ENCODE peak calls at places on chromosomes 4 and X, in ten cellular contexts. One of them, this sample, is unnamed. For H3K4me1, the result is how much of the 10 kb centered on the place peaks cover.

GRCh38 chr4:4521767-4522166 is 20.1 kb downstream of the STX18 start:
- DNase-seq in pancreas: no peak
- DNase-seq in endodermal cell: no peak
- DNase-seq in sigmoid colon: no peak
- DNase-seq in transverse colon: no peak
- DNase-seq in Peyer's patch: no peak
- DNase-seq in left ventricle myocardium inferior: no peak
- DNase-seq in CD8-positive, alpha-beta T cell: no peak
- DNase-seq in right atrium auricular region: no peak
- DNase-seq in vagina: no peak
- DNase-seq in this sample: no peak

GRCh38 chrX:45794995-45795337 is 594.3 kb upstream of the DIPK2B start:
- DNase-seq in pancreas: no peak
- DNase-seq in endodermal cell: no peak
- DNase-seq in sigmoid colon: no peak
- DNase-seq in transverse colon: no peak
- DNase-seq in Peyer's patch: no peak
- DNase-seq in left ventricle myocardium inferior: no peak
- DNase-seq in CD8-positive, alpha-beta T cell: no peak
- DNase-seq in right atrium auricular region: no peak
- DNase-seq in vagina: no peak
- DNase-seq in this sample: no peak

GRCh38 chr4:161178310-161178709 is 985.5 kb downstream of the FSTL5 start:
- DNase-seq in pancreas: no peak
- DNase-seq in endodermal cell: no peak
- DNase-seq in sigmoid colon: no peak
- DNase-seq in transverse colon: no peak
- DNase-seq in Peyer's patch: no peak
- DNase-seq in left ventricle myocardium inferior: no peak
- DNase-seq in CD8-positive, alpha-beta T cell: no peak
- DNase-seq in right atrium auricular region: no peak
- DNase-seq in vagina: no peak
- DNase-seq in this sample: no peak

GRCh38 chr4:184080674-184081073 is 137.0 kb downstream of the ENPP6 start:
- DNase-seq in pancreas: no peak
- DNase-seq in endodermal cell: no peak
- DNase-seq in sigmoid colon: no peak
- DNase-seq in transverse colon: no peak
- DNase-seq in Peyer's patch: no peak
- DNase-seq in left ventricle myocardium inferior: no peak
- DNase-seq in CD8-positive, alpha-beta T cell: no peak
- DNase-seq in right atrium auricular region: no peak
- DNase-seq in vagina: no peak
- DNase-seq in this sample: no peak

GRCh38 chr4:122218762-122219161 is 66.6 kb downstream of the BLTP1 start:
- DNase-seq in pancreas: no peak
- DNase-seq in endodermal cell: peak
- DNase-seq in sigmoid colon: no peak
- DNase-seq in transverse colon: no peak
- DNase-seq in Peyer's patch: no peak
- DNase-seq in left ventricle myocardium inferior: no peak
- DNase-seq in CD8-positive, alpha-beta T cell: no peak
- DNase-seq in right atrium auricular region: no peak
- DNase-seq in vagina: no peak
- DNase-seq in this sample: no peak

GRCh38 chrX:52865328-52865980 is 2.4 kb downstream of the XAGE3 start:
- DNase-seq in pancreas: no peak
- DNase-seq in endodermal cell: no peak
- DNase-seq in sigmoid colon: no peak
- DNase-seq in transverse colon: no peak
- DNase-seq in Peyer's patch: no peak
- DNase-seq in left ventricle myocardium inferior: no peak
- DNase-seq in CD8-positive, alpha-beta T cell: no peak
- DNase-seq in right atrium auricular region: no peak
- DNase-seq in vagina: no peak
- DNase-seq in this sample: no peak

GRCh38 chrX:39721570-39722279 is 376.0 kb downstream of the BCOR start:
- DNase-seq in pancreas: no peak
- DNase-seq in endodermal cell: peak
- DNase-seq in sigmoid colon: no peak
- DNase-seq in transverse colon: no peak
- DNase-seq in Peyer's patch: no peak
- DNase-seq in left ventricle myocardium inferior: no peak
- DNase-seq in CD8-positive, alpha-beta T cell: no peak
- DNase-seq in right atrium auricular region: no peak
- DNase-seq in vagina: no peak
- DNase-seq in this sample: no peak

GRCh38 chr4:159655547-159655946 is 552.7 kb downstream of the RAPGEF2 start:
- DNase-seq in pancreas: no peak
- DNase-seq in endodermal cell: no peak
- DNase-seq in sigmoid colon: no peak
- DNase-seq in transverse colon: no peak
- DNase-seq in Peyer's patch: no peak
- DNase-seq in left ventricle myocardium inferior: no peak
- DNase-seq in CD8-positive, alpha-beta T cell: no peak
- DNase-seq in right atrium auricular region: no peak
- DNase-seq in vagina: no peak
- DNase-seq in this sample: no peak

GRCh38 chr4:184746532-184746870 is 12.6 kb upstream of the CENPU start:
- DNase-seq in pancreas: peak
- DNase-seq in endodermal cell: peak
- DNase-seq in sigmoid colon: peak
- DNase-seq in transverse colon: no peak
- DNase-seq in Peyer's patch: no peak
- DNase-seq in left ventricle myocardium inferior: no peak
- DNase-seq in CD8-positive, alpha-beta T cell: no peak
- DNase-seq in right atrium auricular region: peak
- DNase-seq in vagina: peak
- DNase-seq in this sample: no peak

DNA sequence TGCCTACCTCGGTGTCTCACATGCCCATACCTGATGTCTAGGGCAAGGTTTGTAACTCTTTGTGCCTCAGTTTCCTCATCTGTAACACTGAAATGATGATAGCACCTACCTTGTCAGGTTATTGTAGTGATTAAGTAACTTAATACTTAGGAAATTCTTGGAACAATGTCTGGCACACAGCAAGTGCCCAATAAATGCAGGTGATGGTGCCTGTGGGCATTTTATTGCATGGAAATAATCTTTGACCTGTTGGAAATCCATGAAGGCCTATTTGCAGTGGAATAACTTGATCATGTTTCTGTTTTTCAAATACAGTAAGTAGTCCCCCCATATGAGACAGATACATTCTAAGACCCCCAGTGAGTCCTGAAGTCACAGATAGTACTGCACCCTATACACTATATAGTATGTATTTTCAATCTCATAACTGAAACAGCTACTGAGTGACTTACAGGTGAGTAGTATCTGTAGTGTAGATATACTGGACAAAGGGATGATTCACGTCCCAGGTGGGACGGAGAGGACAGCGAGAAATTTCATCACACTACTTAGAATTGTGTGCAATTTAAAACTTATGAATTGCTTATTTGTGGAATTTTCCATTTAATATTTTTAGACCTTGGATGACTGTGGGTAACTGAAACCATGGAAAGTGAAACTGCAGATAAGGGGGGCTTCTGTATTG is 42.1 kb downstream of the AFF1 start:
- DNase-seq in pancreas: no peak
- DNase-seq in endodermal cell: no peak
- DNase-seq in sigmoid colon: no peak
- DNase-seq in transverse colon: no peak
- DNase-seq in Peyer's patch: no peak
- DNase-seq in left ventricle myocardium inferior: no peak
- DNase-seq in CD8-positive, alpha-beta T cell: no peak
- DNase-seq in right atrium auricular region: no peak
- DNase-seq in vagina: no peak
- DNase-seq in this sample: no peak
- H3K4me1 ChIP-seq in pancreas: under half
- H3K4me1 ChIP-seq in endodermal cell: under half
- H3K4me1 ChIP-seq in sigmoid colon: under half
- H3K4me1 ChIP-seq in transverse colon: under half
- H3K4me1 ChIP-seq in Peyer's patch: under half
- H3K4me1 ChIP-seq in left ventricle myocardium inferior: under half
- H3K4me1 ChIP-seq in CD8-positive, alpha-beta T cell: under half
- H3K4me1 ChIP-seq in right atrium auricular region: under half
- H3K4me1 ChIP-seq in vagina: under half
- H3K4me1 ChIP-seq in this sample: under half

DNA sequence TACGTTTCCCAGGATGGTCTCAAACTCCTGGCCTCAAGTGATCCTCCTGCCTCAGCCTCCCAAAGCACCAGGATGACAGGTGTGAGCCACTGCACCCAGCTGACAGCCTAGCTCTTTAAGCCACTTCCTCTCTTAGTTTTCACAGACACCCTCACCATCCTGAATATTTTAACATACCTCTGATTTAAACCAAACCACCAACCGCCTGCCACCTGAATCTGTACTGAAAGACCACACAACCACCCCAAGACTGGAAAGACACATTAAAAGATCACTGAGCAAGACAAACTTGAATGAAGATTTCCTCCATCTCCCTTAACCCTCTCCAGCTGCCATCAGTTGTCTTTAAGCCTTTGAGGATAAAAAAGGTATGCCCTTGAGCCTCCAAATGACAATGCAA is 110.6 kb downstream of the SH3KBP1 start:
- DNase-seq in pancreas: no peak
- DNase-seq in endodermal cell: no peak
- DNase-seq in sigmoid colon: no peak
- DNase-seq in transverse colon: no peak
- DNase-seq in Peyer's patch: peak
- DNase-seq in left ventricle myocardium inferior: no peak
- DNase-seq in CD8-positive, alpha-beta T cell: peak
- DNase-seq in right atrium auricular region: no peak
- DNase-seq in vagina: no peak
- DNase-seq in this sample: no peak
- H3K4me1 ChIP-seq in pancreas: under half
- H3K4me1 ChIP-seq in endodermal cell: under half
- H3K4me1 ChIP-seq in sigmoid colon: under half
- H3K4me1 ChIP-seq in transverse colon: under half
- H3K4me1 ChIP-seq in Peyer's patch: under half
- H3K4me1 ChIP-seq in left ventricle myocardium inferior: under half
- H3K4me1 ChIP-seq in CD8-positive, alpha-beta T cell: half or more
- H3K4me1 ChIP-seq in right atrium auricular region: under half
- H3K4me1 ChIP-seq in vagina: under half
- H3K4me1 ChIP-seq in this sample: under half

GRCh38 chr4:85828295-85828910 is 353.5 kb downstream of the ARHGAP24 start:
- DNase-seq in pancreas: no peak
- DNase-seq in endodermal cell: no peak
- DNase-seq in sigmoid colon: no peak
- DNase-seq in transverse colon: no peak
- DNase-seq in Peyer's patch: no peak
- DNase-seq in left ventricle myocardium inferior: no peak
- DNase-seq in CD8-positive, alpha-beta T cell: no peak
- DNase-seq in right atrium auricular region: no peak
- DNase-seq in vagina: no peak
- DNase-seq in this sample: no peak

GRCh38 chr4:85824166-85824945 is 349.4 kb downstream of the ARHGAP24 start:
- DNase-seq in pancreas: no peak
- DNase-seq in endodermal cell: no peak
- DNase-seq in sigmoid colon: no peak
- DNase-seq in transverse colon: no peak
- DNase-seq in Peyer's patch: no peak
- DNase-seq in left ventricle myocardium inferior: no peak
- DNase-seq in CD8-positive, alpha-beta T cell: no peak
- DNase-seq in right atrium auricular region: no peak
- DNase-seq in vagina: no peak
- DNase-seq in this sample: no peak

GRCh38 chr4:85823295-85823694 is 348.3 kb downstream of the ARHGAP24 start:
- DNase-seq in pancreas: no peak
- DNase-seq in endodermal cell: peak
- DNase-seq in sigmoid colon: no peak
- DNase-seq in transverse colon: no peak
- DNase-seq in Peyer's patch: no peak
- DNase-seq in left ventricle myocardium inferior: no peak
- DNase-seq in CD8-positive, alpha-beta T cell: no peak
- DNase-seq in right atrium auricular region: no peak
- DNase-seq in vagina: no peak
- DNase-seq in this sample: no peak

GRCh38 chr4:85829276-85830051 is 354.5 kb downstream of the ARHGAP24 start:
- DNase-seq in pancreas: no peak
- DNase-seq in endodermal cell: no peak
- DNase-seq in sigmoid colon: no peak
- DNase-seq in transverse colon: no peak
- DNase-seq in Peyer's patch: no peak
- DNase-seq in left ventricle myocardium inferior: no peak
- DNase-seq in CD8-positive, alpha-beta T cell: no peak
- DNase-seq in right atrium auricular region: no peak
- DNase-seq in vagina: no peak
- DNase-seq in this sample: no peak

DNA sequence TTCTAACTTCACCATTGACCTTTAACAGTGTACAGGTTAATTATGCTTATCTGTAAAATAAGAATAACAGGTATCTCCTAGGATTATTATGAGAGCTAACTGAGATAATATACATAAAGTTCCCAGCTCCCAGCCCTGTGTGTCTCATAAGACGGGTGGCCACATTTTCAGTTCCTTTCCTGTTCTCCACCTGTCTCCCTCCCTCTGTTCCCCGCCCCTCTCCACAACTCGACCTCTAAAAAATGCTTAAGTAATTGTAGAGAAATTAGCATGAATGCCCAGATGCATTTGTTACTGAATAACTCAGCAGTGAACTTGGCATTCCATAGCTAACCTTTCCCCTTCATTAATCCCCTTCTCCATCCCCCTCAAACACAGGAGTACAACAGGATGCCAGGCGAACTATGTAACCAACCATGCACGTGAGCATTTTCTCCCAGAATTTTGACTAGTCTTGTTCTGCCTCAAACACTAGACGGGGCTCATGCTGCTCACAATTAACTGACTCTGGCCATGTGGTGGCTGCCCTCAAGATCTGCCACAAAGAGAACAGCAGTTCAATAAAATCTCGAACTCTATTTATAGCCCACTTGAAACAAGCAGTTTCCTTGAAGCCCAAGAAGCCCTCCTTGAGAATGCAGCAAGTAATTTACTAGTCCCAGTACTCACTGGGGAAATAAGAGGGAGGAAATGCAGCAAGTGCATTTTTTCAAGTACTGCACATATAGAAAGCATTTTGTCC is 351.2 kb downstream of the ARHGAP24 start:
- DNase-seq in pancreas: peak
- DNase-seq in endodermal cell: peak
- DNase-seq in sigmoid colon: no peak
- DNase-seq in transverse colon: peak
- DNase-seq in Peyer's patch: no peak
- DNase-seq in left ventricle myocardium inferior: no peak
- DNase-seq in CD8-positive, alpha-beta T cell: no peak
- DNase-seq in right atrium auricular region: no peak
- DNase-seq in vagina: no peak
- DNase-seq in this sample: no peak
- H3K4me1 ChIP-seq in pancreas: under half
- H3K4me1 ChIP-seq in endodermal cell: under half
- H3K4me1 ChIP-seq in sigmoid colon: under half
- H3K4me1 ChIP-seq in transverse colon: under half
- H3K4me1 ChIP-seq in Peyer's patch: under half
- H3K4me1 ChIP-seq in left ventricle myocardium inferior: half or more
- H3K4me1 ChIP-seq in CD8-positive, alpha-beta T cell: under half
- H3K4me1 ChIP-seq in right atrium auricular region: half or more
- H3K4me1 ChIP-seq in vagina: under half
- H3K4me1 ChIP-seq in this sample: under half

DNA sequence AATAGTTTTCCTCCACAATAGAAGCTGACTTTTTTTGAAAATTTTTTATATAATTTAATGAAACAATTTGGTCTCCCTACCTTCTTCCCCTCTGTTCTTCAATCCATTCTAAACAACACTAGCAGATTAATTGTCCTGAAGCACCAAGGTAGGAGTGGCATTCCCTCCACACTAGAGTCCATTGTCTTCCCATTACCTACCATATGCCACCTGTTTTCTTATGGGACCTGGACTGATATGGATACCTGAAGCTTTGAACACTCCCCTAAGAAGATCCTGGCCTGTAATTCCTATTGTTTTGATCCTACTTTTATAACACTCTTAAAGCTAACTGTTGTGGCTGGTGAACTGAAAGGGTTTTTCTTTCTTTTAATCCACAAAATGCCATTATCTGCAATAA is 92.0 kb downstream of the APBB2 start:
- DNase-seq in pancreas: no peak
- DNase-seq in endodermal cell: no peak
- DNase-seq in sigmoid colon: no peak
- DNase-seq in transverse colon: no peak
- DNase-seq in Peyer's patch: no peak
- DNase-seq in left ventricle myocardium inferior: no peak
- DNase-seq in CD8-positive, alpha-beta T cell: no peak
- DNase-seq in right atrium auricular region: no peak
- DNase-seq in vagina: no peak
- DNase-seq in this sample: no peak
- H3K4me1 ChIP-seq in pancreas: under half
- H3K4me1 ChIP-seq in endodermal cell: under half
- H3K4me1 ChIP-seq in sigmoid colon: under half
- H3K4me1 ChIP-seq in transverse colon: under half
- H3K4me1 ChIP-seq in Peyer's patch: under half
- H3K4me1 ChIP-seq in left ventricle myocardium inferior: under half
- H3K4me1 ChIP-seq in CD8-positive, alpha-beta T cell: under half
- H3K4me1 ChIP-seq in right atrium auricular region: under half
- H3K4me1 ChIP-seq in vagina: under half
- H3K4me1 ChIP-seq in this sample: under half